ENCODE peak calls at places on chromosomes 3 and 15, in eight cellular contexts. One of them, this sample, is unnamed.

GRCh38 chr3:128787256-128788253 is 61.6 kb downstream of the RAB7A start:
- DNase-seq in colonic mucosa: peak
- DNase-seq in left lung: no peak
- DNase-seq in upper lobe of right lung: no peak
- DNase-seq in IMR-90: peak
- DNase-seq in AG09319: no peak
- DNase-seq in suprapubic skin: no peak
- DNase-seq in nephron progenitor cell: peak
- DNase-seq in this sample: no peak

GRCh38 chr3:16516695-16517481 is 3.4 kb upstream of the RFTN1 start:
- DNase-seq in colonic mucosa: no peak
- DNase-seq in left lung: no peak
- DNase-seq in upper lobe of right lung: no peak
- DNase-seq in IMR-90: peak
- DNase-seq in AG09319: no peak
- DNase-seq in suprapubic skin: no peak
- DNase-seq in nephron progenitor cell: peak
- DNase-seq in this sample: no peak

GRCh38 chr15:74424901-74425528 is 8.7 kb downstream of the SEMA7A start:
- DNase-seq in colonic mucosa: no peak
- DNase-seq in left lung: no peak
- DNase-seq in upper lobe of right lung: no peak
- DNase-seq in IMR-90: no peak
- DNase-seq in AG09319: no peak
- DNase-seq in suprapubic skin: no peak
- DNase-seq in nephron progenitor cell: no peak
- DNase-seq in this sample: no peak

GRCh38 chr3:188947983-188948657 is 223.7 kb upstream of the TPRG1 start:
- DNase-seq in colonic mucosa: peak
- DNase-seq in left lung: peak
- DNase-seq in upper lobe of right lung: peak
- DNase-seq in IMR-90: peak
- DNase-seq in AG09319: peak
- DNase-seq in suprapubic skin: peak
- DNase-seq in nephron progenitor cell: peak
- DNase-seq in this sample: no peak

GRCh38 chr3:18423401-18424212 is 1.5 kb downstream of the SATB1 start:
- DNase-seq in colonic mucosa: peak
- DNase-seq in left lung: peak
- DNase-seq in upper lobe of right lung: peak
- DNase-seq in IMR-90: peak
- DNase-seq in AG09319: no peak
- DNase-seq in suprapubic skin: peak
- DNase-seq in nephron progenitor cell: peak
- DNase-seq in this sample: no peak

GRCh38 chr15:76996526-76997401 is 1.8 kb downstream of the PSTPIP1 start:
- DNase-seq in colonic mucosa: no peak
- DNase-seq in left lung: peak
- DNase-seq in upper lobe of right lung: peak
- DNase-seq in IMR-90: peak
- DNase-seq in AG09319: no peak
- DNase-seq in suprapubic skin: peak
- DNase-seq in nephron progenitor cell: no peak
- DNase-seq in this sample: no peak

GRCh38 chr3:25480811-25481210 is 52.7 kb downstream of the RARB start:
- DNase-seq in colonic mucosa: no peak
- DNase-seq in left lung: no peak
- DNase-seq in upper lobe of right lung: no peak
- DNase-seq in IMR-90: no peak
- DNase-seq in AG09319: no peak
- DNase-seq in suprapubic skin: no peak
- DNase-seq in nephron progenitor cell: no peak
- DNase-seq in this sample: no peak

GRCh38 chr3:171345112-171345843 is 114.9 kb downstream of the TNIK start:
- DNase-seq in colonic mucosa: no peak
- DNase-seq in left lung: no peak
- DNase-seq in upper lobe of right lung: no peak
- DNase-seq in IMR-90: no peak
- DNase-seq in AG09319: no peak
- DNase-seq in suprapubic skin: no peak
- DNase-seq in nephron progenitor cell: no peak
- DNase-seq in this sample: no peak

GRCh38 chr15:70348581-70349344 is 251.0 kb upstream of the TLE3 start:
- DNase-seq in colonic mucosa: no peak
- DNase-seq in left lung: peak
- DNase-seq in upper lobe of right lung: peak
- DNase-seq in IMR-90: no peak
- DNase-seq in AG09319: no peak
- DNase-seq in suprapubic skin: peak
- DNase-seq in nephron progenitor cell: no peak
- DNase-seq in this sample: no peak

GRCh38 chr3:56837196-56837955 is 35.6 kb upstream of the ARHGEF3 start:
- DNase-seq in colonic mucosa: no peak
- DNase-seq in left lung: no peak
- DNase-seq in upper lobe of right lung: no peak
- DNase-seq in IMR-90: no peak
- DNase-seq in AG09319: no peak
- DNase-seq in suprapubic skin: no peak
- DNase-seq in nephron progenitor cell: no peak
- DNase-seq in this sample: no peak

GRCh38 chr3:182182531-182182968 is 470.8 kb downstream of the SOX2 start:
- DNase-seq in colonic mucosa: no peak
- DNase-seq in left lung: no peak
- DNase-seq in upper lobe of right lung: no peak
- DNase-seq in IMR-90: no peak
- DNase-seq in AG09319: no peak
- DNase-seq in suprapubic skin: no peak
- DNase-seq in nephron progenitor cell: no peak
- DNase-seq in this sample: no peak

GRCh38 chr15:55108448-55108847 is 88.3 kb downstream of the RSL24D1 start:
- DNase-seq in colonic mucosa: no peak
- DNase-seq in left lung: no peak
- DNase-seq in upper lobe of right lung: no peak
- DNase-seq in IMR-90: no peak
- DNase-seq in AG09319: no peak
- DNase-seq in suprapubic skin: no peak
- DNase-seq in nephron progenitor cell: no peak
- DNase-seq in this sample: no peak

GRCh38 chr15:55106155-55106554 is 90.6 kb downstream of the RSL24D1 start:
- DNase-seq in colonic mucosa: no peak
- DNase-seq in left lung: no peak
- DNase-seq in upper lobe of right lung: no peak
- DNase-seq in IMR-90: no peak
- DNase-seq in AG09319: no peak
- DNase-seq in suprapubic skin: no peak
- DNase-seq in nephron progenitor cell: no peak
- DNase-seq in this sample: no peak

GRCh38 chr15:55110446-55110845 is 86.3 kb downstream of the RSL24D1 start:
- DNase-seq in colonic mucosa: no peak
- DNase-seq in left lung: no peak
- DNase-seq in upper lobe of right lung: no peak
- DNase-seq in IMR-90: no peak
- DNase-seq in AG09319: no peak
- DNase-seq in suprapubic skin: no peak
- DNase-seq in nephron progenitor cell: no peak
- DNase-seq in this sample: no peak

GRCh38 chr15:55108858-55109518 is 87.8 kb downstream of the RSL24D1 start:
- DNase-seq in colonic mucosa: peak
- DNase-seq in left lung: peak
- DNase-seq in upper lobe of right lung: peak
- DNase-seq in IMR-90: peak
- DNase-seq in AG09319: no peak
- DNase-seq in suprapubic skin: peak
- DNase-seq in nephron progenitor cell: peak
- DNase-seq in this sample: peak
- TF ChIP-seq CTCF in colonic mucosa: peak
- TF ChIP-seq CTCF in left lung: peak
- TF ChIP-seq CTCF in upper lobe of right lung: peak
- TF ChIP-seq CTCF in IMR-90: peak
- TF ChIP-seq CTCF in AG09319: peak
- TF ChIP-seq CTCF in suprapubic skin: peak
- TF ChIP-seq CTCF in nephron progenitor cell: peak
- TF ChIP-seq CTCF in this sample: peak

DNA sequence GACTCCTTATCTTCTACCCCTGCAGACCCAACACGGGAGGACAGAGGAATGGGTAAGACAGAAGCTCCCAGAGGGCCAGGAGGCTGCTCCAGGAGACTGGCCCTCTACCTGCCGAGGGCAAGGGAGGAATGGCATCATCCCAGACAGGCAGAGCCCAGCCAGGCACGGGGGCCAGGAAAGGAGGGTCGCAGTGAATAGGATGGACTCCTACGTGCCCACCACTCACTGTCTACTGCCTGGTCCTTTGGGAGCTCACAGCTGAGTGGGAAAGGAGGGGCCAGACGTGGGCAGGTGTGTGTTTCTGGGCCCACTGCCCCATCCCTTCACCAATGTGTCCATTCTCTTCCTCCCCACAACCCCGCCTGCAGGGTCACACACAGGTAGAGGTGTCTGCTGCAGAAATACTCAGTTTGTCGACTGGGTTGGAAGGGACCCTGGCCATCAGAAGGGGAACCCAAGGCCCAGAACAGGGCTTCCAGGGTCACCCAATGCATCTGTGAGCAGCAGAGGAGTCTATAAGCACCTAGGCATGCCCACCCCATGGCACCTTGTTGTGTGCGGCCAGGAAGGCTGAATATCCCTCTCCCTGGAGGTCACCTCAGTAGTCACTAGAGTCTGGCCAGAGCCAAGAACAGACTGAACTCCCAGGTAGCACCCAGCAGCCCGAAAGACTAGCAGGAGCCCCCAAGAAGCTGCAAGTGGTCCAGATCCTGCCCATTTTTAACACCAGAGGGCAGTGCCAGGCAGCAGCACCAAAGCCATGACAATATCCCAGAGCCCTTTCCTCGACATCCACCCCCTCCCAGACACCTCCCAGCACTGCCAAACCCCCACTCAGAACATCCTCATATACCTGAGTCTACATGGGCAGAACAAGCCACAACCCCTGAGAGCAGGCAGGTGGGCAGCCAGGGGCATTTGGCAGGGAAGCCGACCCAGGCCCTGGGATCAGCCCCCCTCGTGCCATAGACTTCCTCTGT is 24.0 kb downstream of the TKT start:
- DNase-seq in colonic mucosa: no peak
- DNase-seq in left lung: peak
- DNase-seq in upper lobe of right lung: peak
- DNase-seq in IMR-90: no peak
- DNase-seq in AG09319: no peak
- DNase-seq in suprapubic skin: no peak
- DNase-seq in nephron progenitor cell: no peak
- DNase-seq in this sample: no peak
- TF ChIP-seq CTCF in colonic mucosa: no peak
- TF ChIP-seq CTCF in left lung: no peak
- TF ChIP-seq CTCF in upper lobe of right lung: no peak
- TF ChIP-seq CTCF in IMR-90: peak
- TF ChIP-seq CTCF in AG09319: no peak
- TF ChIP-seq CTCF in suprapubic skin: no peak
- TF ChIP-seq CTCF in nephron progenitor cell: no peak
- TF ChIP-seq CTCF in this sample: no peak

GRCh38 chr3:160931474-160931873 is 173.7 kb downstream of the B3GALNT1 start:
- DNase-seq in colonic mucosa: no peak
- DNase-seq in left lung: no peak
- DNase-seq in upper lobe of right lung: no peak
- DNase-seq in IMR-90: no peak
- DNase-seq in AG09319: peak
- DNase-seq in suprapubic skin: no peak
- DNase-seq in nephron progenitor cell: no peak
- DNase-seq in this sample: no peak

GRCh38 chr3:160927620-160928019 is 171.6 kb downstream of the PPM1L start:
- DNase-seq in colonic mucosa: no peak
- DNase-seq in left lung: no peak
- DNase-seq in upper lobe of right lung: no peak
- DNase-seq in IMR-90: no peak
- DNase-seq in AG09319: no peak
- DNase-seq in suprapubic skin: no peak
- DNase-seq in nephron progenitor cell: no peak
- DNase-seq in this sample: no peak

GRCh38 chr3:160928183-160928718 is 172.2 kb downstream of the PPM1L start:
- DNase-seq in colonic mucosa: no peak
- DNase-seq in left lung: no peak
- DNase-seq in upper lobe of right lung: no peak
- DNase-seq in IMR-90: no peak
- DNase-seq in AG09319: no peak
- DNase-seq in suprapubic skin: no peak
- DNase-seq in nephron progenitor cell: no peak
- DNase-seq in this sample: no peak

GRCh38 chr3:160924776-160925175 is 168.7 kb downstream of the PPM1L start:
- DNase-seq in colonic mucosa: no peak
- DNase-seq in left lung: no peak
- DNase-seq in upper lobe of right lung: no peak
- DNase-seq in IMR-90: no peak
- DNase-seq in AG09319: no peak
- DNase-seq in suprapubic skin: no peak
- DNase-seq in nephron progenitor cell: no peak
- DNase-seq in this sample: no peak

GRCh38 chr3:160929595-160929994 is 173.6 kb downstream of the PPM1L start:
- DNase-seq in colonic mucosa: no peak
- DNase-seq in left lung: no peak
- DNase-seq in upper lobe of right lung: no peak
- DNase-seq in IMR-90: no peak
- DNase-seq in AG09319: peak
- DNase-seq in suprapubic skin: no peak
- DNase-seq in nephron progenitor cell: peak
- DNase-seq in this sample: no peak
- TF ChIP-seq CTCF in colonic mucosa: no peak
- TF ChIP-seq CTCF in left lung: no peak
- TF ChIP-seq CTCF in upper lobe of right lung: peak
- TF ChIP-seq CTCF in IMR-90: no peak
- TF ChIP-seq CTCF in AG09319: peak
- TF ChIP-seq CTCF in suprapubic skin: no peak
- TF ChIP-seq CTCF in nephron progenitor cell: no peak
- TF ChIP-seq CTCF in this sample: no peak

DNA sequence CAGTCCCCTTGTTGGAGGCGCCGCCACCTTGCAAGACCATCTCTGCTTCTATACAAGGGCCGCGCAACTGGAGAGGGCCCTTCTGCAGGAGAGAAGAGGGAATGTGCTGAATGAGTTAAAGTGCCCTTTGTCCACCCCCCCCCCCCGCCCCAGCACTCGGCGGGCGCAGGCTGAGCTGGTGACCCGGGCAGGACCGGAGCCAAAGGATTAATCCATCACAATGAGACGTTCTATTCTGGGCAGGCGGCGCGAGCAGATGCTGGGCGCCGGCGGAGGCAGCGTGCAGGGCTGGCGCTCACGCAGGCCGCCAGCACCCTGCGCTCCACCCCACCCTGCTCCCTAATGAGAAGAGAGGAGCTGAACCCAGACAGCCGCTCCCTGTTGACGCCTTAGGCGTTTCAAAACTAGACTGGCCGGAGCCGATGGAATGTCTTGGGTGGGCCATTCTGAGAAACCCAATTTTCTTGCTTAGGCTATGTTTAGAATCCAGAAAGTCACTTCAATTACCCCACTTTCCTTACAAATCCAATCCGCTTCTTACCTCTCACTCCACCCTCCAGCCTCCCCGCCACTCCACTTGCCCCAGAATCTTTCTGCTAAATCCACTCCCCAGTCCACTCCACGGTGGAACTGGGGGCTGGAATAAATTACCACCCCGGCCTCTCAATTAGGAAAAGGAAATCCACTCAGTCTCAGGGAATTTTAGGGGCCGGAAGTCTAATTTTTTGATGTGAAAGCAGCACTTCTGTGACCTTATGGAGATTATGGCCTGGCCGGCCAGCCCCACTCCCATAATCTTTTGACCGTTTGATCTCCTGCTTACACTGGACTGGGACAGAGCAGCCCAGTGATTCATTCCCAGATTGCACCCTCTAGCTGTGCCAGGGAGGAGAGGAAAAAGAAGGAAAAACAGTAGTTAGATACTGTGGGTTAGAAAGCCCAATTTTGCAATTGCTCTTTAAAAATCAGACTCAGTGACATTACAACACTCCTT is 32.7 kb downstream of the GJD2 start:
- DNase-seq in colonic mucosa: no peak
- DNase-seq in left lung: no peak
- DNase-seq in upper lobe of right lung: no peak
- DNase-seq in IMR-90: peak
- DNase-seq in AG09319: peak
- DNase-seq in suprapubic skin: peak
- DNase-seq in nephron progenitor cell: peak
- DNase-seq in this sample: peak
- TF ChIP-seq CTCF in colonic mucosa: no peak
- TF ChIP-seq CTCF in left lung: no peak
- TF ChIP-seq CTCF in upper lobe of right lung: no peak
- TF ChIP-seq CTCF in IMR-90: no peak
- TF ChIP-seq CTCF in AG09319: peak
- TF ChIP-seq CTCF in suprapubic skin: no peak
- TF ChIP-seq CTCF in nephron progenitor cell: no peak
- TF ChIP-seq CTCF in this sample: no peak